ENCODE peak calls at places on chromosomes 7 and 10, in seven cellular contexts. W, M, N, G, I, Z and F are unnamed samples.

GRCh38 chr7:55144333-55144954 is 125.6 kb downstream of the EGFR start:
- DNase-seq in W (no peak), M (peak), N (no peak), G (no peak), I (no peak), Z (no peak), F (no peak)

GRCh38 chr7:36396150-36396549 is 6.5 kb downstream of the ANLN start:
- DNase-seq in W (no peak), M (no peak), N (no peak), G (no peak), I (no peak), Z (peak), F (no peak)

GRCh38 chr7:114652041-114652440 is 237.4 kb downstream of the FOXP2 start:
- DNase-seq in W (no peak), M (no peak), N (no peak), G (no peak), I (no peak), Z (no peak), F (no peak)

GRCh38 chr10:61271127-61271780 is 181.9 kb downstream of the TMEM26 start:
- DNase-seq in W (no peak), M (peak), N (peak), G (no peak), I (no peak), Z (peak), F (no peak)

GRCh38 chr7:45576249-45576929 is 2.2 kb downstream of the ADCY1 start:
- DNase-seq in W (no peak), M (no peak), N (peak), G (no peak), I (peak), Z (no peak), F (no peak)

GRCh38 chr10:50395279-50395678 is 144.0 kb upstream of the ASAH2 start:
- DNase-seq in W (no peak), M (peak), N (peak), G (no peak), I (no peak), Z (no peak), F (no peak)

GRCh38 chr10:49273082-49273465 is 25.9 kb upstream of the C10orf71 start:
- DNase-seq in W (no peak), M (no peak), N (no peak), G (no peak), I (no peak), Z (no peak), F (no peak)

GRCh38 chr7:30598121-30598876 is 3.6 kb downstream of the GARS1 start:
- DNase-seq in W (no peak), M (no peak), N (peak), G (no peak), I (no peak), Z (no peak), F (no peak)

GRCh38 chr7:4020086-4020485 is 662.0 kb upstream of the FOXK1 start:
- DNase-seq in W (no peak), M (no peak), N (no peak), G (no peak), I (no peak), Z (no peak), F (no peak)

GRCh38 chr10:34407227-34407626 is 407.9 kb downstream of the PARD3 start:
- DNase-seq in W (peak), M (peak), N (peak), G (no peak), I (no peak), Z (peak), F (no peak)

GRCh38 chr7:118183586-118184391 is at the start of gene LSM8:
- DNase-seq in W (peak), M (peak), N (peak), G (peak), I (peak), Z (peak), F (peak)

GRCh38 chr10:124126711-124127385 is 33.5 kb upstream of the CHST15 start:
- DNase-seq in W (no peak), M (no peak), N (no peak), G (no peak), I (no peak), Z (no peak), F (no peak)

GRCh38 chr7:45646996-45647411 is 72.8 kb downstream of the ADCY1 start:
- DNase-seq in W (no peak), M (no peak), N (no peak), G (no peak), I (peak), Z (no peak), F (no peak)

GRCh38 chr7:662576-662975 is 63.9 kb upstream of the DNAAF5 start:
- DNase-seq in W (no peak), M (no peak), N (no peak), G (no peak), I (no peak), Z (no peak), F (no peak)

DNA sequence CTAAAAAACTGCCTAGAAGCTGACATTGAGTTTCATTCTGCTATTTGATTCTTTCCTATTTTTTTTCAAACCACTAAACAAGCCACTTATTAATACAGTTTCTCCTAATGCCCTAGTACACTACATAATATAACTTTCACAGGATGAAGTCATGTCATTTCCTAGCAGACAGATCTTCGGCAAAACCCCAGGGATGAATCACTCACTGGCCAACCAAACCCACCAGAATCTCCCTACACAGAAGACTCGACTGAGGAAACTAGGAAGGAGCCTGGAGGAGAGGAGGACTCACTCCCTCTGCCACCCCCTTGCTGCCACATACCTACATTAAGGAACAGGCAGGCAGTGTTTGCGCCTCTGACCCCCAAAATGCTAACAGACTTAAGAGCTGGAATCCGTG is 33.4 kb downstream of the XPNPEP1 start:
- DNase-seq in W (no peak), M (no peak), N (peak), G (no peak), I (no peak), Z (peak), F (no peak)
- TF ChIP-seq CTCF in W (no peak), M (no peak), N (peak), G (no peak), I (no peak), Z (peak), F (no peak)

DNA sequence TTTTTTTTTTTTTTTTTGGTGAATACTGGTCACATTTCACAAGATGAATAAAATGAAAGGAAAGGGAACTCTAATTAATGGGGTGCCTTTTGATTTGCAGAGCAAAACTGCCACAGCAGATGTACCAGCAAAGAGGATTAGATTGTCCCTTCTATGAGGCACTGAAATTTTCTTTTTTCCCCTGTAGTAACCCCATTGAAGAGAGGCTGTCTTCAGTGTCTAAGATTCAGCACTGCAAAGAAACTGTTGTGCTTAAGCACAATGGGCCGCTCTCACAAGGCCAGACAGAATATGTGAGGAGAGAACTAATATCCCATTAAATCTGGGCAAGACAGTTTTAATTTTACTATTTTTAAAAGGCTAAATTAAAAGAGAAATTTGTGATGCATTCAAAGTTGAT is 74.9 kb upstream of the PTPRZ1 start:
- DNase-seq in W (no peak), M (peak), N (no peak), G (no peak), I (no peak), Z (peak), F (no peak)
- TF ChIP-seq CTCF in W (no peak), M (no peak), N (no peak), G (no peak), I (no peak), Z (no peak), F (no peak)

GRCh38 chr7:150755473-150756099 is 18.4 kb downstream of the GIMAP5 start:
- DNase-seq in W (no peak), M (peak), N (no peak), G (peak), I (no peak), Z (no peak), F (no peak)

GRCh38 chr7:150751702-150752101 is 14.5 kb downstream of the GIMAP5 start:
- DNase-seq in W (no peak), M (no peak), N (no peak), G (no peak), I (no peak), Z (no peak), F (no peak)

GRCh38 chr7:150753239-150753638 is 16.0 kb downstream of the GIMAP5 start:
- DNase-seq in W (no peak), M (no peak), N (no peak), G (no peak), I (no peak), Z (no peak), F (no peak)

GRCh38 chr7:150754950-150755349 is 17.7 kb downstream of the GIMAP5 start:
- DNase-seq in W (no peak), M (no peak), N (no peak), G (no peak), I (no peak), Z (no peak), F (no peak)

GRCh38 chr7:150753826-150754603 is 16.8 kb downstream of the GIMAP5 start:
- DNase-seq in W (no peak), M (peak), N (no peak), G (peak), I (no peak), Z (no peak), F (no peak)
- TF ChIP-seq CTCF in W (peak), M (peak), N (no peak), G (no peak), I (no peak), Z (no peak), F (peak)

GRCh38 chr10:84548869-84549268 is 220.5 kb downstream of the CCSER2 start:
- DNase-seq in W (no peak), M (peak), N (no peak), G (no peak), I (no peak), Z (no peak), F (no peak)
- TF ChIP-seq CTCF in W (peak), M (peak), N (peak), G (peak), I (no peak), Z (peak), F (no peak)

GRCh38 chr10:126549326-126549725 is 121.2 kb downstream of the C10orf90 start:
- DNase-seq in W (no peak), M (no peak), N (peak), G (no peak), I (no peak), Z (no peak), F (no peak)
- TF ChIP-seq CTCF in W (no peak), M (no peak), N (no peak), G (no peak), I (no peak), Z (no peak), F (no peak)

DNA sequence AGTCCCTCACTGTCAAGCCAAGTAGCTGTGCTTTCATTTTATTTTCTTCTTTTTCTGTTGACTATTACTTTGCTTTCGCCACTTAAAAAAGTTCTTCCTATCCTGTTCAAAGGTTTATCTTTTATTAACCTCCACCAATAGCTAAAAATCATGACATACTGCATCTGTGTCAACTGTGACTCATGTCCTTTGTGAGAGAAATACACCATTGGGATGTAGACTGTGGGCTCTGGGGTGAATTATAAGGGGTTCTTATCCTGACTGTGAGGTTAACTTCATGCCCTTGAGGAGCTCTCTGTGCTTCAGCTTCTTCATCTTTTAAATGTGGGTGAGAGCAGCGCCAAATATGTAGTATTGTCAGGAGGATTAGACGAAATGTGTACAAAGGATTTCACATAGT is 71.9 kb upstream of the ANKRD30A start:
- DNase-seq in W (no peak), M (no peak), N (no peak), G (no peak), I (no peak), Z (no peak), F (no peak)
- TF ChIP-seq CTCF in W (no peak), M (no peak), N (no peak), G (no peak), I (no peak), Z (no peak), F (no peak)

GRCh38 chr7:51103718-51104117 is 212.9 kb downstream of the COBL start:
- DNase-seq in W (no peak), M (no peak), N (no peak), G (no peak), I (no peak), Z (no peak), F (no peak)
- TF ChIP-seq CTCF in W (no peak), M (no peak), N (no peak), G (no peak), I (no peak), Z (no peak), F (no peak)

GRCh38 chr7:90838799-90839198 is 242.7 kb downstream of the CDK14 start:
- DNase-seq in W (no peak), M (no peak), N (no peak), G (no peak), I (no peak), Z (no peak), F (no peak)
- TF ChIP-seq CTCF in W (no peak), M (peak), N (no peak), G (no peak), I (no peak), Z (no peak), F (no peak)